ENCODE peak calls at places on chromosome 17, in nine cellular contexts. One of them, this sample, is unnamed.

GRCh38 chr17:76468634-76469010 is 1.2 kb downstream of the AANAT start:
- DNase-seq in A549: no peak
- DNase-seq in stimulated activated CD4-positive, alpha-beta T cell treated with anti-CD3 and anti-CD28 coated beads, Interleukin-2, amount 100 ng/mL, for 24 hours: no peak
- DNase-seq in amygdala: no peak
- DNase-seq in K562: no peak
- DNase-seq in ovary: no peak
- DNase-seq in Caco-2: no peak
- DNase-seq in activated T-cell treated with anti-CD3 and anti-CD28 coated beads, Interleukin-2, amount 50 U/mL, for 1 hour: no peak
- DNase-seq in AG04450: no peak
- DNase-seq in this sample: no peak

GRCh38 chr17:4267402-4267801 is 3.6 kb upstream of the ANKFY1 start:
- DNase-seq in K562: no peak
- DNase-seq in AG04450: no peak
- DNase-seq in Caco-2: no peak
- DNase-seq in activated T-cell treated with anti-CD3 and anti-CD28 coated beads, Interleukin-2, amount 50 U/mL, for 1 hour: no peak
- DNase-seq in A549: no peak
- DNase-seq in stimulated activated CD4-positive, alpha-beta T cell treated with anti-CD3 and anti-CD28 coated beads, Interleukin-2, amount 100 ng/mL, for 24 hours: no peak
- DNase-seq in ovary: no peak
- DNase-seq in amygdala: no peak
- DNase-seq in this sample: no peak

GRCh38 chr17:53141731-53142130 is 681.0 kb upstream of the KIF2B start:
- DNase-seq in Caco-2: no peak
- DNase-seq in stimulated activated CD4-positive, alpha-beta T cell treated with anti-CD3 and anti-CD28 coated beads, Interleukin-2, amount 100 ng/mL, for 24 hours: no peak
- DNase-seq in ovary: no peak
- DNase-seq in K562: no peak
- DNase-seq in A549: no peak
- DNase-seq in AG04450: no peak
- DNase-seq in amygdala: no peak
- DNase-seq in activated T-cell treated with anti-CD3 and anti-CD28 coated beads, Interleukin-2, amount 50 U/mL, for 1 hour: no peak
- DNase-seq in this sample: no peak

GRCh38 chr17:49218941-49219913 is 8.7 kb downstream of the ABI3 start:
- DNase-seq in activated T-cell treated with anti-CD3 and anti-CD28 coated beads, Interleukin-2, amount 50 U/mL, for 1 hour: peak; percentile 47
- DNase-seq in K562: peak; percentile 26
- DNase-seq in ovary: no peak
- DNase-seq in A549: no peak
- DNase-seq in AG04450: no peak
- DNase-seq in Caco-2: no peak
- DNase-seq in amygdala: no peak
- DNase-seq in stimulated activated CD4-positive, alpha-beta T cell treated with anti-CD3 and anti-CD28 coated beads, Interleukin-2, amount 100 ng/mL, for 24 hours: no peak
- DNase-seq in this sample: no peak

GRCh38 chr17:13490906-13491502 is 110.7 kb downstream of the HS3ST3A1 start:
- DNase-seq in AG04450: no peak
- DNase-seq in ovary: no peak
- DNase-seq in stimulated activated CD4-positive, alpha-beta T cell treated with anti-CD3 and anti-CD28 coated beads, Interleukin-2, amount 100 ng/mL, for 24 hours: no peak
- DNase-seq in amygdala: no peak
- DNase-seq in A549: no peak
- DNase-seq in Caco-2: no peak
- DNase-seq in K562: no peak
- DNase-seq in activated T-cell treated with anti-CD3 and anti-CD28 coated beads, Interleukin-2, amount 50 U/mL, for 1 hour: no peak
- DNase-seq in this sample: no peak

GRCh38 chr17:15262291-15263205 is 2.6 kb downstream of the PMP22 start:
- DNase-seq in activated T-cell treated with anti-CD3 and anti-CD28 coated beads, Interleukin-2, amount 50 U/mL, for 1 hour: no peak
- DNase-seq in amygdala: peak; percentile 79
- DNase-seq in AG04450: peak; percentile 73
- DNase-seq in A549: peak; percentile 97
- DNase-seq in Caco-2: peak; percentile 11
- DNase-seq in ovary: peak; percentile 90
- DNase-seq in K562: peak; percentile 86
- DNase-seq in stimulated activated CD4-positive, alpha-beta T cell treated with anti-CD3 and anti-CD28 coated beads, Interleukin-2, amount 100 ng/mL, for 24 hours: peak; percentile 6
- DNase-seq in this sample: peak; percentile 44

GRCh38 chr17:51995797-51996403 is 162.6 kb downstream of the CA10 start:
- DNase-seq in K562: no peak
- DNase-seq in A549: no peak
- DNase-seq in stimulated activated CD4-positive, alpha-beta T cell treated with anti-CD3 and anti-CD28 coated beads, Interleukin-2, amount 100 ng/mL, for 24 hours: no peak
- DNase-seq in amygdala: no peak
- DNase-seq in activated T-cell treated with anti-CD3 and anti-CD28 coated beads, Interleukin-2, amount 50 U/mL, for 1 hour: no peak
- DNase-seq in AG04450: no peak
- DNase-seq in ovary: no peak
- DNase-seq in Caco-2: no peak
- DNase-seq in this sample: no peak

GRCh38 chr17:4199818-4200402 is 56.9 kb downstream of the CYB5D2 start:
- DNase-seq in ovary: no peak
- DNase-seq in AG04450: no peak
- DNase-seq in amygdala: no peak
- DNase-seq in K562: peak; percentile 57
- DNase-seq in A549: peak; percentile 81
- DNase-seq in Caco-2: peak; percentile 28
- DNase-seq in stimulated activated CD4-positive, alpha-beta T cell treated with anti-CD3 and anti-CD28 coated beads, Interleukin-2, amount 100 ng/mL, for 24 hours: peak; percentile 28
- DNase-seq in activated T-cell treated with anti-CD3 and anti-CD28 coated beads, Interleukin-2, amount 50 U/mL, for 1 hour: no peak
- DNase-seq in this sample: peak; percentile 63

GRCh38 chr17:77631307-77631706 is 327.2 kb upstream of the TNRC6C start:
- DNase-seq in K562: no peak
- DNase-seq in Caco-2: no peak
- DNase-seq in stimulated activated CD4-positive, alpha-beta T cell treated with anti-CD3 and anti-CD28 coated beads, Interleukin-2, amount 100 ng/mL, for 24 hours: no peak
- DNase-seq in ovary: no peak
- DNase-seq in activated T-cell treated with anti-CD3 and anti-CD28 coated beads, Interleukin-2, amount 50 U/mL, for 1 hour: no peak
- DNase-seq in amygdala: no peak
- DNase-seq in A549: no peak
- DNase-seq in AG04450: no peak
- DNase-seq in this sample: no peak

GRCh38 chr17:18968945-18969887 is 17.3 kb downstream of the SLC5A10 start:
- DNase-seq in activated T-cell treated with anti-CD3 and anti-CD28 coated beads, Interleukin-2, amount 50 U/mL, for 1 hour: no peak
- DNase-seq in A549: peak; percentile 54
- DNase-seq in K562: peak; percentile 16
- DNase-seq in AG04450: no peak
- DNase-seq in amygdala: no peak
- DNase-seq in Caco-2: no peak
- DNase-seq in ovary: no peak
- DNase-seq in stimulated activated CD4-positive, alpha-beta T cell treated with anti-CD3 and anti-CD28 coated beads, Interleukin-2, amount 100 ng/mL, for 24 hours: no peak
- DNase-seq in this sample: no peak

GRCh38 chr17:32523827-32524552 is 37.2 kb downstream of the CDK5R1 start:
- DNase-seq in AG04450: no peak
- DNase-seq in A549: no peak
- DNase-seq in stimulated activated CD4-positive, alpha-beta T cell treated with anti-CD3 and anti-CD28 coated beads, Interleukin-2, amount 100 ng/mL, for 24 hours: peak; percentile 45
- DNase-seq in Caco-2: no peak
- DNase-seq in K562: no peak
- DNase-seq in activated T-cell treated with anti-CD3 and anti-CD28 coated beads, Interleukin-2, amount 50 U/mL, for 1 hour: no peak
- DNase-seq in ovary: no peak
- DNase-seq in amygdala: no peak
- DNase-seq in this sample: no peak

GRCh38 chr17:50268040-50268439 is 6.2 kb upstream of the TMEM92 start:
- DNase-seq in A549: no peak
- DNase-seq in AG04450: no peak
- DNase-seq in Caco-2: no peak
- DNase-seq in ovary: no peak
- DNase-seq in K562: no peak
- DNase-seq in activated T-cell treated with anti-CD3 and anti-CD28 coated beads, Interleukin-2, amount 50 U/mL, for 1 hour: no peak
- DNase-seq in amygdala: no peak
- DNase-seq in stimulated activated CD4-positive, alpha-beta T cell treated with anti-CD3 and anti-CD28 coated beads, Interleukin-2, amount 100 ng/mL, for 24 hours: no peak
- DNase-seq in this sample: no peak

GRCh38 chr17:3004925-3005324 is 58.5 kb downstream of the OR1D5 start:
- DNase-seq in K562: no peak
- DNase-seq in amygdala: no peak
- DNase-seq in AG04450: no peak
- DNase-seq in A549: no peak
- DNase-seq in ovary: peak; percentile 43
- DNase-seq in Caco-2: no peak
- DNase-seq in stimulated activated CD4-positive, alpha-beta T cell treated with anti-CD3 and anti-CD28 coated beads, Interleukin-2, amount 100 ng/mL, for 24 hours: no peak
- DNase-seq in activated T-cell treated with anti-CD3 and anti-CD28 coated beads, Interleukin-2, amount 50 U/mL, for 1 hour: no peak
- DNase-seq in this sample: no peak

GRCh38 chr17:79202476-79202875 is 127.9 kb downstream of the ENGASE start:
- DNase-seq in activated T-cell treated with anti-CD3 and anti-CD28 coated beads, Interleukin-2, amount 50 U/mL, for 1 hour: no peak
- DNase-seq in A549: no peak
- DNase-seq in amygdala: no peak
- DNase-seq in stimulated activated CD4-positive, alpha-beta T cell treated with anti-CD3 and anti-CD28 coated beads, Interleukin-2, amount 100 ng/mL, for 24 hours: no peak
- DNase-seq in AG04450: no peak
- DNase-seq in K562: no peak
- DNase-seq in ovary: no peak
- DNase-seq in Caco-2: no peak
- DNase-seq in this sample: no peak

GRCh38 chr17:35448214-35448898 is at the start of gene SLFN13:
- DNase-seq in activated T-cell treated with anti-CD3 and anti-CD28 coated beads, Interleukin-2, amount 50 U/mL, for 1 hour: peak; percentile 81
- DNase-seq in K562: peak; percentile 73
- DNase-seq in AG04450: no peak
- DNase-seq in stimulated activated CD4-positive, alpha-beta T cell treated with anti-CD3 and anti-CD28 coated beads, Interleukin-2, amount 100 ng/mL, for 24 hours: peak; percentile 94
- DNase-seq in amygdala: no peak
- DNase-seq in A549: peak; percentile 74
- DNase-seq in Caco-2: no peak
- DNase-seq in ovary: peak; percentile 72
- DNase-seq in this sample: peak; percentile 48

GRCh38 chr17:73288534-73289302 is 23.1 kb downstream of the CDC42EP4 start:
- DNase-seq in ovary: peak; percentile 75
- DNase-seq in Caco-2: peak; percentile 51
- DNase-seq in A549: peak; percentile 50
- DNase-seq in stimulated activated CD4-positive, alpha-beta T cell treated with anti-CD3 and anti-CD28 coated beads, Interleukin-2, amount 100 ng/mL, for 24 hours: no peak
- DNase-seq in amygdala: no peak
- DNase-seq in K562: peak; percentile 87
- DNase-seq in AG04450: no peak
- DNase-seq in activated T-cell treated with anti-CD3 and anti-CD28 coated beads, Interleukin-2, amount 50 U/mL, for 1 hour: no peak
- DNase-seq in this sample: peak; percentile 57

GRCh38 chr17:58447039-58447975 is 30.0 kb upstream of the RNF43 start:
- DNase-seq in K562: peak; percentile 92
- DNase-seq in amygdala: no peak
- DNase-seq in ovary: no peak
- DNase-seq in AG04450: peak; percentile 76
- DNase-seq in activated T-cell treated with anti-CD3 and anti-CD28 coated beads, Interleukin-2, amount 50 U/mL, for 1 hour: peak; percentile 59
- DNase-seq in Caco-2: peak; percentile 88
- DNase-seq in A549: peak; percentile 83
- DNase-seq in stimulated activated CD4-positive, alpha-beta T cell treated with anti-CD3 and anti-CD28 coated beads, Interleukin-2, amount 100 ng/mL, for 24 hours: peak; percentile 75
- DNase-seq in this sample: peak; percentile 39

GRCh38 chr17:29573558-29573870 is 5.0 kb downstream of the TP53I13 start:
- DNase-seq in K562: no peak
- DNase-seq in A549: no peak
- DNase-seq in ovary: no peak
- DNase-seq in stimulated activated CD4-positive, alpha-beta T cell treated with anti-CD3 and anti-CD28 coated beads, Interleukin-2, amount 100 ng/mL, for 24 hours: no peak
- DNase-seq in Caco-2: no peak
- DNase-seq in AG04450: no peak
- DNase-seq in amygdala: no peak
- DNase-seq in activated T-cell treated with anti-CD3 and anti-CD28 coated beads, Interleukin-2, amount 50 U/mL, for 1 hour: no peak
- DNase-seq in this sample: no peak

GRCh38 chr17:76515291-76515949 is 14.2 kb upstream of the RHBDF2 start:
- DNase-seq in stimulated activated CD4-positive, alpha-beta T cell treated with anti-CD3 and anti-CD28 coated beads, Interleukin-2, amount 100 ng/mL, for 24 hours: peak; percentile 77
- DNase-seq in amygdala: no peak
- DNase-seq in AG04450: peak; percentile 65
- DNase-seq in ovary: no peak
- DNase-seq in Caco-2: no peak
- DNase-seq in A549: no peak
- DNase-seq in activated T-cell treated with anti-CD3 and anti-CD28 coated beads, Interleukin-2, amount 50 U/mL, for 1 hour: peak; percentile 81
- DNase-seq in K562: no peak
- DNase-seq in this sample: no peak

GRCh38 chr17:71975998-71976649 is 144.7 kb upstream of the SOX9 start:
- DNase-seq in A549: peak; percentile 86
- DNase-seq in K562: no peak
- DNase-seq in ovary: peak; percentile 48
- DNase-seq in amygdala: peak; percentile 58
- DNase-seq in Caco-2: no peak
- DNase-seq in AG04450: peak; percentile 89
- DNase-seq in activated T-cell treated with anti-CD3 and anti-CD28 coated beads, Interleukin-2, amount 50 U/mL, for 1 hour: no peak
- DNase-seq in stimulated activated CD4-positive, alpha-beta T cell treated with anti-CD3 and anti-CD28 coated beads, Interleukin-2, amount 100 ng/mL, for 24 hours: no peak
- DNase-seq in this sample: no peak

GRCh38 chr17:31197991-31198390 is 99.0 kb downstream of the OMG start:
- DNase-seq in AG04450: no peak
- DNase-seq in K562: no peak
- DNase-seq in ovary: no peak
- DNase-seq in stimulated activated CD4-positive, alpha-beta T cell treated with anti-CD3 and anti-CD28 coated beads, Interleukin-2, amount 100 ng/mL, for 24 hours: no peak
- DNase-seq in A549: no peak
- DNase-seq in activated T-cell treated with anti-CD3 and anti-CD28 coated beads, Interleukin-2, amount 50 U/mL, for 1 hour: no peak
- DNase-seq in amygdala: no peak
- DNase-seq in Caco-2: no peak
- DNase-seq in this sample: no peak

GRCh38 chr17:38958756-38959155 is 8.4 kb downstream of the FBXO47 start:
- DNase-seq in amygdala: no peak
- DNase-seq in ovary: no peak
- DNase-seq in A549: no peak
- DNase-seq in activated T-cell treated with anti-CD3 and anti-CD28 coated beads, Interleukin-2, amount 50 U/mL, for 1 hour: no peak
- DNase-seq in K562: no peak
- DNase-seq in Caco-2: no peak
- DNase-seq in AG04450: no peak
- DNase-seq in stimulated activated CD4-positive, alpha-beta T cell treated with anti-CD3 and anti-CD28 coated beads, Interleukin-2, amount 100 ng/mL, for 24 hours: no peak
- DNase-seq in this sample: no peak

GRCh38 chr17:78130439-78131101 is at the start of gene TMC8:
- DNase-seq in ovary: no peak
- DNase-seq in activated T-cell treated with anti-CD3 and anti-CD28 coated beads, Interleukin-2, amount 50 U/mL, for 1 hour: peak; percentile 68
- DNase-seq in stimulated activated CD4-positive, alpha-beta T cell treated with anti-CD3 and anti-CD28 coated beads, Interleukin-2, amount 100 ng/mL, for 24 hours: peak; percentile 71
- DNase-seq in AG04450: no peak
- DNase-seq in amygdala: no peak
- DNase-seq in Caco-2: no peak
- DNase-seq in A549: no peak
- DNase-seq in K562: peak; percentile 78
- DNase-seq in this sample: no peak

GRCh38 chr17:35127751-35128514 is 6.5 kb downstream of the FNDC8 start:
- DNase-seq in A549: no peak
- DNase-seq in AG04450: peak; percentile 96
- DNase-seq in ovary: no peak
- DNase-seq in amygdala: no peak
- DNase-seq in K562: no peak
- DNase-seq in Caco-2: no peak
- DNase-seq in stimulated activated CD4-positive, alpha-beta T cell treated with anti-CD3 and anti-CD28 coated beads, Interleukin-2, amount 100 ng/mL, for 24 hours: no peak
- DNase-seq in activated T-cell treated with anti-CD3 and anti-CD28 coated beads, Interleukin-2, amount 50 U/mL, for 1 hour: no peak
- DNase-seq in this sample: no peak

GRCh38 chr17:71726320-71726719 is 394.5 kb upstream of the SOX9 start:
- DNase-seq in stimulated activated CD4-positive, alpha-beta T cell treated with anti-CD3 and anti-CD28 coated beads, Interleukin-2, amount 100 ng/mL, for 24 hours: no peak
- DNase-seq in activated T-cell treated with anti-CD3 and anti-CD28 coated beads, Interleukin-2, amount 50 U/mL, for 1 hour: no peak
- DNase-seq in K562: no peak
- DNase-seq in Caco-2: no peak
- DNase-seq in ovary: no peak
- DNase-seq in A549: no peak
- DNase-seq in AG04450: no peak
- DNase-seq in amygdala: no peak
- DNase-seq in this sample: no peak

GRCh38 chr17:38893612-38894011 is 23.8 kb downstream of the LASP1 start:
- DNase-seq in K562: peak; percentile 43
- DNase-seq in ovary: no peak
- DNase-seq in A549: no peak
- DNase-seq in AG04450: no peak
- DNase-seq in Caco-2: no peak
- DNase-seq in amygdala: no peak
- DNase-seq in stimulated activated CD4-positive, alpha-beta T cell treated with anti-CD3 and anti-CD28 coated beads, Interleukin-2, amount 100 ng/mL, for 24 hours: peak; percentile 41
- DNase-seq in activated T-cell treated with anti-CD3 and anti-CD28 coated beads, Interleukin-2, amount 50 U/mL, for 1 hour: no peak
- DNase-seq in this sample: no peak

GRCh38 chr17:39648876-39649430 is 12.0 kb downstream of the STARD3 start:
- DNase-seq in ovary: no peak
- DNase-seq in AG04450: peak; percentile 57
- DNase-seq in K562: no peak
- DNase-seq in amygdala: no peak
- DNase-seq in Caco-2: no peak
- DNase-seq in stimulated activated CD4-positive, alpha-beta T cell treated with anti-CD3 and anti-CD28 coated beads, Interleukin-2, amount 100 ng/mL, for 24 hours: no peak
- DNase-seq in A549: no peak
- DNase-seq in activated T-cell treated with anti-CD3 and anti-CD28 coated beads, Interleukin-2, amount 50 U/mL, for 1 hour: no peak
- DNase-seq in this sample: no peak

GRCh38 chr17:42340691-42341127 is 47.5 kb downstream of the STAT3 start:
- DNase-seq in activated T-cell treated with anti-CD3 and anti-CD28 coated beads, Interleukin-2, amount 50 U/mL, for 1 hour: peak; percentile 49
- DNase-seq in K562: no peak
- DNase-seq in ovary: no peak
- DNase-seq in AG04450: no peak
- DNase-seq in A549: no peak
- DNase-seq in amygdala: no peak
- DNase-seq in stimulated activated CD4-positive, alpha-beta T cell treated with anti-CD3 and anti-CD28 coated beads, Interleukin-2, amount 100 ng/mL, for 24 hours: peak; percentile 38
- DNase-seq in Caco-2: no peak
- DNase-seq in this sample: no peak

GRCh38 chr17:59791603-59792457 is 84.4 kb downstream of the VMP1 start:
- DNase-seq in Caco-2: peak; percentile 23
- DNase-seq in K562: no peak
- DNase-seq in AG04450: no peak
- DNase-seq in A549: no peak
- DNase-seq in amygdala: no peak
- DNase-seq in ovary: no peak
- DNase-seq in activated T-cell treated with anti-CD3 and anti-CD28 coated beads, Interleukin-2, amount 50 U/mL, for 1 hour: no peak
- DNase-seq in stimulated activated CD4-positive, alpha-beta T cell treated with anti-CD3 and anti-CD28 coated beads, Interleukin-2, amount 100 ng/mL, for 24 hours: no peak
- DNase-seq in this sample: no peak

GRCh38 chr17:31357831-31358400 is 33.6 kb upstream of the RAB11FIP4 start:
- DNase-seq in K562: no peak
- DNase-seq in stimulated activated CD4-positive, alpha-beta T cell treated with anti-CD3 and anti-CD28 coated beads, Interleukin-2, amount 100 ng/mL, for 24 hours: no peak
- DNase-seq in activated T-cell treated with anti-CD3 and anti-CD28 coated beads, Interleukin-2, amount 50 U/mL, for 1 hour: no peak
- DNase-seq in A549: no peak
- DNase-seq in Caco-2: no peak
- DNase-seq in AG04450: no peak
- DNase-seq in ovary: no peak
- DNase-seq in amygdala: no peak
- DNase-seq in this sample: no peak

GRCh38 chr17:71330099-71330375 is 790.8 kb upstream of the SOX9 start:
- DNase-seq in activated T-cell treated with anti-CD3 and anti-CD28 coated beads, Interleukin-2, amount 50 U/mL, for 1 hour: no peak
- DNase-seq in amygdala: no peak
- DNase-seq in ovary: no peak
- DNase-seq in AG04450: no peak
- DNase-seq in stimulated activated CD4-positive, alpha-beta T cell treated with anti-CD3 and anti-CD28 coated beads, Interleukin-2, amount 100 ng/mL, for 24 hours: no peak
- DNase-seq in A549: no peak
- DNase-seq in K562: no peak
- DNase-seq in Caco-2: no peak
- DNase-seq in this sample: no peak